ENCODE peak calls at places on chromosomes 13 and 19, in eight cellular contexts. One of them, this sample, is unnamed.

GRCh38 chr13:29497137-29497654 is 98.3 kb downstream of the SLC7A1 start:
- DNase-seq in PC-3: no peak
- DNase-seq in heart right ventricle: peak; percentile 84
- DNase-seq in right lobe of liver: no peak
- DNase-seq in astrocyte: peak; percentile 61
- DNase-seq in cardiac muscle cell: peak; percentile 92
- DNase-seq in fibroblast of mammary gland: peak; percentile 22
- DNase-seq in breast epithelium: no peak
- DNase-seq in this sample: no peak

GRCh38 chr13:96650301-96650886 is 343.9 kb downstream of the OXGR1 start:
- DNase-seq in astrocyte: peak; percentile 86
- DNase-seq in cardiac muscle cell: peak; percentile 43
- DNase-seq in breast epithelium: no peak
- DNase-seq in fibroblast of mammary gland: peak; percentile 89
- DNase-seq in PC-3: peak; percentile 89
- DNase-seq in right lobe of liver: no peak
- DNase-seq in heart right ventricle: no peak
- DNase-seq in this sample: no peak

GRCh38 chr19:8986296-8986695 is 23.9 kb downstream of the MUC16 start:
- DNase-seq in right lobe of liver: no peak
- DNase-seq in fibroblast of mammary gland: no peak
- DNase-seq in cardiac muscle cell: no peak
- DNase-seq in breast epithelium: no peak
- DNase-seq in astrocyte: no peak
- DNase-seq in PC-3: no peak
- DNase-seq in heart right ventricle: no peak
- DNase-seq in this sample: no peak

GRCh38 chr19:45509692-45510015 is 2.4 kb downstream of the VASP start:
- DNase-seq in astrocyte: no peak
- DNase-seq in PC-3: no peak
- DNase-seq in right lobe of liver: no peak
- DNase-seq in fibroblast of mammary gland: no peak
- DNase-seq in cardiac muscle cell: no peak
- DNase-seq in breast epithelium: no peak
- DNase-seq in heart right ventricle: no peak
- DNase-seq in this sample: no peak

GRCh38 chr13:77429320-77430142 is 102.6 kb upstream of the MYCBP2 start:
- DNase-seq in astrocyte: peak; percentile 71
- DNase-seq in fibroblast of mammary gland: peak; percentile 64
- DNase-seq in heart right ventricle: no peak
- DNase-seq in cardiac muscle cell: no peak
- DNase-seq in right lobe of liver: no peak
- DNase-seq in breast epithelium: no peak
- DNase-seq in PC-3: peak; percentile 81
- DNase-seq in this sample: peak; percentile 89

GRCh38 chr19:49145485-49146407 is 9.4 kb downstream of the HRC start:
- DNase-seq in astrocyte: peak; percentile 60
- DNase-seq in right lobe of liver: peak; percentile 77
- DNase-seq in heart right ventricle: peak; percentile 77
- DNase-seq in cardiac muscle cell: peak; percentile 86
- DNase-seq in breast epithelium: peak; percentile 55
- DNase-seq in PC-3: peak; percentile 74
- DNase-seq in fibroblast of mammary gland: peak; percentile 73
- DNase-seq in this sample: no peak

GRCh38 chr13:97953376-97953970 is at the start of gene IPO5:
- DNase-seq in right lobe of liver: no peak
- DNase-seq in heart right ventricle: no peak
- DNase-seq in breast epithelium: no peak
- DNase-seq in astrocyte: peak; percentile 96
- DNase-seq in fibroblast of mammary gland: peak; percentile 91
- DNase-seq in PC-3: no peak
- DNase-seq in cardiac muscle cell: peak; percentile 63
- DNase-seq in this sample: no peak

GRCh38 chr13:22090114-22090513 is 419.2 kb downstream of the FGF9 start:
- DNase-seq in heart right ventricle: no peak
- DNase-seq in fibroblast of mammary gland: no peak
- DNase-seq in right lobe of liver: no peak
- DNase-seq in breast epithelium: no peak
- DNase-seq in astrocyte: no peak
- DNase-seq in PC-3: no peak
- DNase-seq in cardiac muscle cell: no peak
- DNase-seq in this sample: no peak

GRCh38 chr13:70527553-70527952 is 419.3 kb upstream of the KLHL1 start:
- DNase-seq in PC-3: no peak
- DNase-seq in heart right ventricle: no peak
- DNase-seq in right lobe of liver: no peak
- DNase-seq in breast epithelium: no peak
- DNase-seq in fibroblast of mammary gland: no peak
- DNase-seq in astrocyte: no peak
- DNase-seq in cardiac muscle cell: no peak
- DNase-seq in this sample: no peak

GRCh38 chr13:38518328-38518727 is 168.5 kb upstream of the FREM2 start:
- DNase-seq in breast epithelium: no peak
- DNase-seq in cardiac muscle cell: no peak
- DNase-seq in fibroblast of mammary gland: no peak
- DNase-seq in heart right ventricle: no peak
- DNase-seq in astrocyte: no peak
- DNase-seq in right lobe of liver: no peak
- DNase-seq in PC-3: no peak
- DNase-seq in this sample: no peak

GRCh38 chr13:69676286-69676685 is 431.3 kb upstream of the ATXN8OS start:
- DNase-seq in breast epithelium: no peak
- DNase-seq in astrocyte: no peak
- DNase-seq in fibroblast of mammary gland: no peak
- DNase-seq in cardiac muscle cell: no peak
- DNase-seq in heart right ventricle: no peak
- DNase-seq in right lobe of liver: no peak
- DNase-seq in PC-3: no peak
- DNase-seq in this sample: no peak

DNA sequence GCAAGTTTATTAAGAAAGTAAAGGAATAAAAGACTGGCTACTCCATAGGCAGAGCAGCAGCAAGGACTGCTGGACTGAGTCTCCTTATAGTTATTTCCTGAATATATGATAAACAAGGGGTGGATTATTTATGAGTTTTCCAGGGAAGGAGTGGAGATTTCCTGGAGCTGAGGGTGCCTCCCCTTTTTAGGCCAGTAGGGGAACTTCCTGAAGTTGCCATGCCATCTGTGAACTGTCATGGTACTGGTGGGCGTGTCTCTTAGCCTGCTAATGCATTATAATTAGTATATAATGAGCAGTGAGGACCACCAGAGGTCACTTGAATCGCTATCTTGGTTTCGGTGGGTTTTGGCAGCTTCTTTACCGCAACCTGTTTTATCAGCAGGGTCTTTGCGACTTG is 13.5 kb downstream of the ZSCAN5A start:
- DNase-seq in fibroblast of mammary gland: no peak
- DNase-seq in astrocyte: no peak
- DNase-seq in cardiac muscle cell: peak; percentile 29
- DNase-seq in right lobe of liver: no peak
- DNase-seq in heart right ventricle: no peak
- DNase-seq in breast epithelium: no peak
- DNase-seq in PC-3: peak; percentile 15
- DNase-seq in this sample: no peak
- TF ChIP-seq CTCF in fibroblast of mammary gland: peak; percentile 8
- TF ChIP-seq CTCF in astrocyte: no peak
- TF ChIP-seq CTCF in cardiac muscle cell: peak; percentile 25
- TF ChIP-seq CTCF in right lobe of liver: no peak
- TF ChIP-seq CTCF in heart right ventricle: no peak
- TF ChIP-seq CTCF in breast epithelium: no peak
- TF ChIP-seq CTCF in PC-3: peak; percentile 26
- TF ChIP-seq CTCF in this sample: no peak

GRCh38 chr19:38684078-38684861 is 36.8 kb downstream of the ACTN4 start:
- DNase-seq in right lobe of liver: no peak
- DNase-seq in PC-3: peak; percentile 88
- DNase-seq in breast epithelium: peak; percentile 78
- DNase-seq in astrocyte: peak; percentile 84
- DNase-seq in heart right ventricle: no peak
- DNase-seq in cardiac muscle cell: peak; percentile 94
- DNase-seq in fibroblast of mammary gland: peak; percentile 94
- DNase-seq in this sample: peak; percentile 40
- H3K4me3 ChIP-seq in right lobe of liver: no peak overlapping the region
- H3K4me3 ChIP-seq in PC-3: peak overlapping the region; percentile 42
- H3K4me3 ChIP-seq in breast epithelium: peak overlapping the region; percentile 17
- H3K4me3 ChIP-seq in astrocyte: peak overlapping the region; percentile 15
- H3K4me3 ChIP-seq in heart right ventricle: no peak overlapping the region
- H3K4me3 ChIP-seq in cardiac muscle cell: no peak overlapping the region
- H3K4me3 ChIP-seq in fibroblast of mammary gland: peak overlapping the region; percentile 15
- H3K4me3 ChIP-seq in this sample: peak overlapping the region; percentile 1

GRCh38 chr19:13861392-13861713 is 15.6 kb upstream of the NANOS3 start:
- DNase-seq in heart right ventricle: no peak
- DNase-seq in cardiac muscle cell: peak; percentile 27
- DNase-seq in PC-3: no peak
- DNase-seq in fibroblast of mammary gland: no peak
- DNase-seq in astrocyte: no peak
- DNase-seq in breast epithelium: no peak
- DNase-seq in right lobe of liver: no peak
- DNase-seq in this sample: no peak

GRCh38 chr19:13860679-13861391 is 16.1 kb upstream of the NANOS3 start:
- DNase-seq in heart right ventricle: no peak
- DNase-seq in cardiac muscle cell: no peak
- DNase-seq in right lobe of liver: no peak
- DNase-seq in PC-3: no peak
- DNase-seq in breast epithelium: no peak
- DNase-seq in astrocyte: no peak
- DNase-seq in fibroblast of mammary gland: no peak
- DNase-seq in this sample: no peak

GRCh38 chr19:13861714-13862531 is 15.0 kb upstream of the NANOS3 start:
- DNase-seq in right lobe of liver: peak; percentile 92
- DNase-seq in cardiac muscle cell: peak; percentile 96
- DNase-seq in breast epithelium: peak; percentile 95
- DNase-seq in PC-3: peak; percentile 97
- DNase-seq in astrocyte: peak; percentile 77
- DNase-seq in heart right ventricle: peak; percentile 95
- DNase-seq in fibroblast of mammary gland: peak; percentile 84
- DNase-seq in this sample: no peak

GRCh38 chr19:13856530-13856929 is 20.4 kb upstream of the NANOS3 start:
- DNase-seq in astrocyte: no peak
- DNase-seq in fibroblast of mammary gland: no peak
- DNase-seq in right lobe of liver: no peak
- DNase-seq in heart right ventricle: no peak
- DNase-seq in cardiac muscle cell: no peak
- DNase-seq in PC-3: no peak
- DNase-seq in breast epithelium: no peak
- DNase-seq in this sample: no peak

GRCh38 chr19:13859361-13859880 is 17.5 kb upstream of the NANOS3 start:
- DNase-seq in astrocyte: peak; percentile 51
- DNase-seq in breast epithelium: no peak
- DNase-seq in heart right ventricle: no peak
- DNase-seq in fibroblast of mammary gland: peak; percentile 63
- DNase-seq in cardiac muscle cell: no peak
- DNase-seq in right lobe of liver: no peak
- DNase-seq in PC-3: peak; percentile 44
- DNase-seq in this sample: no peak
- TF ChIP-seq CTCF in astrocyte: no peak
- TF ChIP-seq CTCF in breast epithelium: no peak
- TF ChIP-seq CTCF in heart right ventricle: no peak
- TF ChIP-seq CTCF in fibroblast of mammary gland: no peak
- TF ChIP-seq CTCF in cardiac muscle cell: no peak
- TF ChIP-seq CTCF in right lobe of liver: no peak
- TF ChIP-seq CTCF in PC-3: peak; percentile 27
- TF ChIP-seq CTCF in this sample: no peak

GRCh38 chr13:30870916-30871712 is 35.0 kb upstream of the MEDAG start:
- DNase-seq in breast epithelium: no peak
- DNase-seq in heart right ventricle: no peak
- DNase-seq in cardiac muscle cell: no peak
- DNase-seq in PC-3: no peak
- DNase-seq in right lobe of liver: no peak
- DNase-seq in fibroblast of mammary gland: no peak
- DNase-seq in astrocyte: no peak
- DNase-seq in this sample: no peak
- H3K4me3 ChIP-seq in breast epithelium: no peak overlapping the region
- H3K4me3 ChIP-seq in heart right ventricle: no peak overlapping the region
- H3K4me3 ChIP-seq in cardiac muscle cell: no peak overlapping the region
- H3K4me3 ChIP-seq in PC-3: no peak overlapping the region
- H3K4me3 ChIP-seq in right lobe of liver: no peak overlapping the region
- H3K4me3 ChIP-seq in fibroblast of mammary gland: no peak overlapping the region
- H3K4me3 ChIP-seq in astrocyte: no peak overlapping the region
- H3K4me3 ChIP-seq in this sample: no peak overlapping the region

GRCh38 chr13:101262306-101262705 is 154.0 kb downstream of the NALCN start:
- DNase-seq in astrocyte: no peak
- DNase-seq in heart right ventricle: no peak
- DNase-seq in breast epithelium: no peak
- DNase-seq in right lobe of liver: no peak
- DNase-seq in PC-3: no peak
- DNase-seq in fibroblast of mammary gland: no peak
- DNase-seq in cardiac muscle cell: no peak
- DNase-seq in this sample: no peak

GRCh38 chr13:101258071-101258470 is 158.2 kb downstream of the NALCN start:
- DNase-seq in breast epithelium: no peak
- DNase-seq in PC-3: peak; percentile 90
- DNase-seq in cardiac muscle cell: peak; percentile 11
- DNase-seq in astrocyte: peak; percentile 94
- DNase-seq in fibroblast of mammary gland: peak; percentile 92
- DNase-seq in right lobe of liver: no peak
- DNase-seq in heart right ventricle: no peak
- DNase-seq in this sample: no peak

DNA sequence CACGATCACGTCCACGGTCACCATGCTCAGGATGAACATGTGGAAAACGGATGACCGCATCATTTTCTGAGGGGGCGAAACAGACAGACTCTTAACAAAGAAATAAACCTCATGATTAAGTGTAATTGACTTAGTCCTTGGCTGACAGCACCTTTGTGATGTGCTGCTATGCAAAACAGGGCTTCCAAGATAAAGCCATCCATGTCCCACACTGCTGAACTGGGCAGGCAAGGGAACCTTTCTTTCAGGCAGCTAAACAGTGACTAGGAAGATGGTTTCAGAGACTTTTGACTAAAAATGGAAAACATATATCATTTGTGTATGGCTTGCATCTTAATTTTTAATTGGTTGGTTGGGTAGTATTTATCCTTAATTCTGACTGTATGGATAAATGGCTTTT is 157.8 kb downstream of the NALCN start:
- DNase-seq in PC-3: no peak
- DNase-seq in heart right ventricle: no peak
- DNase-seq in cardiac muscle cell: no peak
- DNase-seq in fibroblast of mammary gland: no peak
- DNase-seq in right lobe of liver: no peak
- DNase-seq in astrocyte: no peak
- DNase-seq in breast epithelium: no peak
- DNase-seq in this sample: no peak
- TF ChIP-seq CTCF in PC-3: no peak
- TF ChIP-seq CTCF in heart right ventricle: no peak
- TF ChIP-seq CTCF in cardiac muscle cell: no peak
- TF ChIP-seq CTCF in fibroblast of mammary gland: no peak
- TF ChIP-seq CTCF in right lobe of liver: no peak
- TF ChIP-seq CTCF in astrocyte: no peak
- TF ChIP-seq CTCF in breast epithelium: no peak
- TF ChIP-seq CTCF in this sample: no peak